ENCODE peak calls at places on chromosomes 2 and 18, in ten cellular contexts. V is IMR-90, P is endodermal cell, S is transverse colon, Q is H9, W is osteoblast, F is heart right ventricle, N is Panc1, Z is K562, I is SK-N-SH. D is an unnamed sample. For H3K4me1, the result is how much of the 10 kb centered on the place peaks cover.

GRCh38 chr2:113965644-113966043 is 75.8 kb downstream of the ACTR3 start:
- DNase-seq in I (no peak), F (no peak), S (no peak), Q (peak), Z (no peak), P (peak), W (no peak), V (peak), N (peak), D (no peak)

GRCh38 chr2:38146917-38147307 is 71.0 kb upstream of the CYP1B1 start:
- DNase-seq in Q (peak), N (peak), S (no peak), F (no peak), W (peak), Z (peak), V (peak), I (peak), P (peak), D (peak)

GRCh38 chr2:58137221-58137620 is 90.6 kb downstream of the VRK2 start:
- DNase-seq in V (peak), S (no peak), W (peak), Q (no peak), I (no peak), P (no peak), Z (no peak), N (no peak), F (no peak), D (no peak)

GRCh38 chr2:41899189-41899588 is 148.6 kb upstream of the PKDCC start:
- DNase-seq in Z (no peak), S (no peak), I (no peak), N (no peak), P (no peak), Q (no peak), V (peak), F (no peak), W (no peak), D (no peak)

GRCh38 chr2:85143463-85144082 is 10.4 kb downstream of the TCF7L1 start:
- DNase-seq in Z (no peak), V (no peak), F (no peak), I (no peak), N (no peak), Q (no peak), P (no peak), W (no peak), S (no peak), D (no peak)

GRCh38 chr2:112973156-112973555 is 4.7 kb upstream of the IL36G start:
- DNase-seq in N (no peak), W (no peak), I (no peak), P (no peak), Z (no peak), Q (no peak), V (no peak), F (no peak), S (no peak), D (no peak)

GRCh38 chr2:67463810-67464209 is 66.7 kb downstream of the ETAA1 start:
- DNase-seq in V (peak), Q (no peak), Z (no peak), S (no peak), N (no peak), W (no peak), P (no peak), F (no peak), I (no peak), D (no peak)

GRCh38 chr2:99878951-99879350 is 263.4 kb downstream of the AFF3 start:
- DNase-seq in Q (no peak), I (no peak), S (no peak), F (no peak), Z (no peak), P (no peak), V (peak), W (no peak), N (no peak), D (no peak)

GRCh38 chr2:122748552-122749011 is 993.1 kb downstream of the TSN start:
- DNase-seq in Q (peak), W (peak), I (no peak), S (no peak), P (peak), Z (no peak), F (no peak), N (peak), V (no peak), D (no peak)

GRCh38 chr18:11025671-11026070 is 123.7 kb downstream of the PIEZO2 start:
- DNase-seq in P (no peak), W (no peak), N (no peak), F (no peak), Z (no peak), V (no peak), I (no peak), Q (no peak), S (no peak), D (no peak)

GRCh38 chr2:205409403-205409802 is 272.9 kb upstream of the NRP2 start:
- DNase-seq in Q (no peak), N (no peak), F (no peak), P (no peak), I (no peak), Z (no peak), V (no peak), S (no peak), W (no peak), D (no peak)

GRCh38 chr2:202592580-202592979 is 42.2 kb upstream of the FAM117B start:
- DNase-seq in Q (no peak), Z (no peak), F (peak), W (no peak), N (no peak), V (peak), S (no peak), P (no peak), I (no peak), D (no peak)

GRCh38 chr2:100819365-100820345 is at the start of gene NPAS2:
- DNase-seq in W (peak), I (peak), P (peak), V (peak), Z (peak), N (no peak), F (peak), Q (peak), S (peak), D (peak)

GRCh38 chr2:63432373-63432772 is 155.9 kb downstream of the WDPCP start:
- DNase-seq in V (peak), F (no peak), Z (no peak), S (no peak), P (no peak), I (no peak), N (no peak), W (no peak), Q (no peak), D (no peak)

GRCh38 chr2:240322231-240322955 is 113.1 kb upstream of the GPC1 start:
- DNase-seq in N (no peak), F (no peak), Q (no peak), Z (no peak), P (peak), S (no peak), I (peak), W (peak), V (peak), D (no peak)

GRCh38 chr2:158837645-158838044 is 42.5 kb downstream of the DAPL1 start:
- DNase-seq in F (no peak), V (no peak), P (no peak), Z (no peak), I (no peak), N (no peak), S (no peak), W (no peak), Q (no peak), D (no peak)

GRCh38 chr2:127045792-127046501 is 61.0 kb downstream of the BIN1 start:
- DNase-seq in Q (peak), N (no peak), I (peak), Z (no peak), S (no peak), P (peak), V (no peak), W (peak), F (no peak), D (no peak)

GRCh38 chr18:45619062-45619825 is 4.0 kb downstream of the SLC14A2 start:
- DNase-seq in Z (no peak), S (peak), N (no peak), F (peak), V (no peak), I (no peak), P (no peak), Q (no peak), W (no peak), D (no peak)

DNA sequence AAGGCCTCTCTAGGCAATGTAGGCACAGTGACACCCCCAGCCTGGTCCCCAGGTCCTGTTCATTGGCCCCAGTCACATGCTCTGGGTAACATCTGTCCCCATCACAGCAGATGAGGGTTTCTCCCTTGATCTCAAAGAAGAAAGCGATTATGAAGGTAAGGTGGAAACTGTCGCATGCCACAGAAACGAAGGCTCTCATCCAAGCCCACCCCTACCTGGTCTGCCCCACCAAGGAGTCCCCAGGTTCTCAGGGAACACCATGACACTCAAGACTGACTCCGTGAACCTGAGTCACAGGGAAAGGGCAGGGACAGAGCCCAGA is 4.7 kb downstream of the HS6ST1 start:
- DNase-seq in S (no peak), F (no peak), Q (no peak), W (peak), Z (no peak), P (no peak), I (no peak), N (no peak), V (no peak), D (no peak)
- H3K4me1 ChIP-seq in S (half or more), F (half or more), Q (under half), W (under half), Z (under half), P (under half), I (half or more), N (under half), V (half or more), D (under half)

DNA sequence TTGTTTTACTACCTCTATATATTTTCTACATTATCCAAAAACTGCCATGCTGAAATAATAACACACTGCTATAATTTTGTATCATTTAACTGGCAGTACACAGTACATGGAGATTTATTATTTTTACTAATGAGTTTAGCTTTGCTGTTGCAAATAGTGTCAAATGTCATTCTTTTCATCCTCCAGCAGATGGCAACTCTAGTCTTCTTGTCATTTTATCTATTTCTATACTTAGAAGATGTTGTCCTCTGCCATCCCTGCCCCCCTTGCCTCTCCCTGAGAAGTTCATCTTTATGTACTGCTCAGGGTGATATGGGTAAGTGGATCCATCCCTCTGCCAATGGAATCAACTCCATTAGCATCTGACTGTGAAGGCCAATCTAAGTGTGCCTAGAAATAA is 21.7 kb upstream of the LRRTM1 start:
- DNase-seq in I (peak), N (peak), S (no peak), Z (no peak), W (no peak), P (no peak), F (peak), Q (no peak), V (peak), D (no peak)
- TF ChIP-seq CTCF in I (peak), N (peak), S (peak), Z (peak), W (peak), P (peak), F (peak), Q (peak), V (peak), D (peak)

DNA sequence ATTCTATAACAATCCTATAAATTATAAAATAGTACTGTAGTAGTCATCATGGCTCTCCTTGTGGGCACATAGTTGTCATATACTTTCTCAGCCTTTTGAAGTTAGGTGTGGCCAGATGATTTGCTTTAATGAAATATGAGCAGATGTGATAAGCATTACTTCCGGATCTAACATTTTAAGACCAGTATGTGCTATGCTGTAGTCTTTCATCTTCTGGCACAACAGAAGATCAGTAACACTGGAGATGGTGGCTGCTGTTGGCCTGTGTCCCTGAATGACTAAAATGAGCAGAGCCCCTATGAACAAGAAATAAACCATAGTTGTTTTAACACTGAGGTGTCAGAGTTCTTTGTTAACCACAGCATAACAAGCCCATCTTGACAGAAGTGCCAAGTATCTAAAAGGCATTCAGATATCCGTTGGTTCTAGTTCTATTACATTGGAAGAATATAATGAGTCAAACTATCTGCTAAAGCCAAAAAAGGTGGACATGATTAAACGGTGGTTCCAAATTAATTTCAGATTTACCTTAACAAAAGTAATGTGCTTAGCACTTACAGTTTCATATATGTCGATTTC is 6.3 kb downstream of the MEX3C start:
- DNase-seq in S (no peak), F (no peak), P (no peak), Z (no peak), I (no peak), N (no peak), W (peak), V (no peak), Q (no peak), D (no peak)
- H3K4me1 ChIP-seq in S (half or more), F (half or more), P (under half), Z (under half), I (under half), N (under half), W (under half), V (under half), Q (under half), D (half or more)

DNA sequence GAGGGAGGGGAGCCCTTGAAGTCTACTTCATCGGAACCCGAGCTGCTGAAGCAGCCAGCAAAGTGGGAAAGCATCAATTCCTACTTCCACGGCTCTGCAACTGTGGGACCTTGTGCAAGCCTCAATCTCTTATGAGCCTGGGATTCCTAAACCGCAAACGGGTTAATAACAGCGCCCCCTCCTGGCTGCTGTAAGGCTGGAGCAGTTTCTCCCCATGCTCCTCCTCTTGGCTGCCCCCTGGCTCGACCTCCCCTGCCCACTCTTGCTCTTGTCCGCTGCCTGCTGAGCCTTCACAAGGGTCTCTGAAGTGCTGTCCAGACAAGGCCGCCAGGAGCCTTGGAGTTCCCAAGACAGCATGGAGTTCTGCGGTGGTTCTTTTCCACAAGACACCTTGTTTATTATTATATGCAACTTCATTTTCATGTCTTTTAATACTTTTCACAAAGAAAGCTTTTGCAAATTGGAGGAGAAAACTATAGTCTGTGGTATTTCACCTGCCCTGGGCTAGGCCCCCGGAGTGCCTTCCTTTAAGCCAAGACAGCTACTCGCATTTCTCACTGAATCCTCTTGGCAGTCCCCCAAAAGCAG is 157.2 kb downstream of the DDX1 start:
- DNase-seq in Z (peak), W (no peak), S (peak), V (no peak), I (peak), Q (peak), P (peak), F (no peak), N (no peak), D (no peak)
- TF ChIP-seq CTCF in Z (peak), W (peak), S (peak), V (no peak), I (peak), Q (peak), P (peak), F (peak), N (peak), D (peak)